ENCODE peak calls at places on chromosomes 12 and 14, in nine cellular contexts. Y is tibial nerve; C is CD8-positive, alpha-beta T cell; O is GM13977; K is fibroblast of mammary gland; N is retinal pigment epithelial cell; L is activated B cell treated with CpG ODN at 0.5 μM for 24 hours; X is fibroblast of lung; H is glutamatergic neuron. U is an unnamed sample.

GRCh38 chr12:54370218-54370730 is 6.0 kb upstream of the GPR84 start:
- DNase-seq in L (peak; percentile 38), C (no peak), X (peak; percentile 83), N (no peak), Y (peak; percentile 59), H (peak; percentile 89), K (peak; percentile 82), O (peak; percentile 80), U (peak; percentile 83)

GRCh38 chr12:89343127-89343526 is 9.2 kb downstream of the DUSP6 start:
- DNase-seq in C (no peak), X (peak; percentile 50), Y (peak; percentile 46), H (no peak), O (no peak), K (peak; percentile 48), L (no peak), N (no peak), U (no peak)

GRCh38 chr14:53516261-53516774 is 363.2 kb upstream of the DDHD1 start:
- DNase-seq in O (no peak), N (no peak), C (no peak), H (no peak), Y (no peak), K (peak; percentile 85), L (no peak), X (peak; percentile 87), U (no peak)

GRCh38 chr14:60353410-60353809 is 104.4 kb downstream of the PPM1A start:
- DNase-seq in L (no peak), H (no peak), C (no peak), O (no peak), K (no peak), Y (no peak), N (no peak), X (no peak), U (no peak)

GRCh38 chr12:29799591-29799990 is 15.8 kb upstream of the TMTC1 start:
- DNase-seq in N (no peak), Y (no peak), L (no peak), C (no peak), X (no peak), K (no peak), O (no peak), H (no peak), U (no peak)

GRCh38 chr12:33187409-33187808 is 252.2 kb downstream of the SYT10 start:
- DNase-seq in C (no peak), O (no peak), H (no peak), X (no peak), K (no peak), Y (no peak), N (no peak), L (no peak), U (no peak)

GRCh38 chr14:58477653-58478052 is 50.1 kb downstream of the KIAA0586 start:
- DNase-seq in X (no peak), K (no peak), O (no peak), C (no peak), H (no peak), Y (no peak), L (no peak), N (no peak), U (no peak)

GRCh38 chr14:55133416-55133815 is 4.4 kb downstream of the LGALS3 start:
- DNase-seq in H (no peak), K (peak; percentile 74), L (no peak), X (peak; percentile 68), O (no peak), Y (no peak), C (no peak), N (no peak), U (no peak)

GRCh38 chr14:65833256-65833880 is 420.8 kb downstream of the FUT8 start:
- DNase-seq in L (no peak), C (no peak), N (no peak), K (peak; percentile 8), H (no peak), O (no peak), Y (no peak), X (no peak), U (peak; percentile 36)

GRCh38 chr14:65835501-65835900 is 423.0 kb downstream of the FUT8 start:
- DNase-seq in O (no peak), K (no peak), C (no peak), Y (no peak), L (no peak), N (no peak), X (no peak), H (no peak), U (no peak)

GRCh38 chr14:65832431-65833253 is 420.1 kb downstream of the FUT8 start:
- DNase-seq in N (no peak), L (no peak), C (no peak), X (peak; percentile 12), O (no peak), Y (peak; percentile 21), H (no peak), K (peak; percentile 19), U (no peak)

GRCh38 chr14:65834051-65834450 is 421.5 kb downstream of the FUT8 start:
- DNase-seq in O (no peak), K (no peak), N (no peak), L (no peak), H (no peak), C (no peak), X (no peak), Y (no peak), U (no peak)

DNA sequence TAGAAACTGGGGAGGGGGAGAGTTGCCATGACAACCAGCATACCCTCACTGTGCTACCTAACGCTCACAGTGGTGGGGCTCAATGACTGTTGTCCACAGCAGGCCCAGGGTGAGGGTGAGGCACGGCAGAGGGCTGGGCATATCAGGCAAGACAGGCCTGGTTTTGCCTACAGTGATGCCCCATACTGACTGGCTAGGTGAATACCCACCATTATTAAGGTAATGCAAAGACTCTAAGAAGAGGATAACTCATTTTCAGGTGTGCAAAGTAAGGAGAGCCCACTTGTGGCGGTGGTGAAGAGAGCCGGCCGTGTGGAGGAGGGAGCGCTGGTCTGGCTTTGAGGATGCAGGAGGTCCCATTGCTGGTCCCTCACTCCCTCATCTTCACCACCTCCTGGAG is 422.3 kb downstream of the FUT8 start:
- DNase-seq in X (no peak), C (no peak), Y (no peak), N (no peak), H (no peak), K (no peak), L (no peak), O (no peak), U (no peak)
- TF ChIP-seq CTCF in X (no peak), C (no peak), Y (no peak), N (no peak), H (no peak), K (no peak), L (no peak), O (no peak), U (no peak)

GRCh38 chr12:108563804-108564151 is 1.4 kb downstream of the ISCU start:
- DNase-seq in X (no peak), N (no peak), H (no peak), K (no peak), Y (no peak), L (no peak), C (no peak), O (no peak), U (no peak)
- TF ChIP-seq CTCF in X (no peak), N (no peak), H (no peak), K (no peak), Y (no peak), L (no peak), C (no peak), O (no peak), U (peak; percentile 3)

GRCh38 chr12:100827901-100828520 is 33.4 kb downstream of the ANO4 start:
- DNase-seq in X (peak; percentile 61), Y (no peak), K (peak; percentile 60), C (no peak), L (no peak), O (peak; percentile 9), H (no peak), N (peak; percentile 8), U (no peak)
- TF ChIP-seq CTCF in X (peak; percentile 82), Y (peak; percentile 25), K (peak; percentile 95), C (no peak), L (no peak), O (peak; percentile 64), H (peak; percentile 83), N (peak; percentile 87), U (peak; percentile 59)

GRCh38 chr14:85131523-85131922 is 398.4 kb upstream of the FLRT2 start:
- DNase-seq in X (no peak), C (no peak), N (no peak), Y (no peak), O (no peak), K (no peak), H (no peak), L (no peak), U (no peak)
- TF ChIP-seq CTCF in X (no peak), C (no peak), N (peak; percentile 40), Y (no peak), O (no peak), K (no peak), H (no peak), L (no peak), U (no peak)

GRCh38 chr12:93982847-93983315 is 165.5 kb upstream of the PLXNC1 start:
- DNase-seq in O (no peak), N (peak; percentile 95), C (no peak), H (no peak), X (peak; percentile 85), Y (no peak), L (no peak), K (peak; percentile 82), U (no peak)
- TF ChIP-seq CTCF in O (no peak), N (no peak), C (no peak), H (no peak), X (no peak), Y (no peak), L (no peak), K (no peak), U (no peak)

DNA sequence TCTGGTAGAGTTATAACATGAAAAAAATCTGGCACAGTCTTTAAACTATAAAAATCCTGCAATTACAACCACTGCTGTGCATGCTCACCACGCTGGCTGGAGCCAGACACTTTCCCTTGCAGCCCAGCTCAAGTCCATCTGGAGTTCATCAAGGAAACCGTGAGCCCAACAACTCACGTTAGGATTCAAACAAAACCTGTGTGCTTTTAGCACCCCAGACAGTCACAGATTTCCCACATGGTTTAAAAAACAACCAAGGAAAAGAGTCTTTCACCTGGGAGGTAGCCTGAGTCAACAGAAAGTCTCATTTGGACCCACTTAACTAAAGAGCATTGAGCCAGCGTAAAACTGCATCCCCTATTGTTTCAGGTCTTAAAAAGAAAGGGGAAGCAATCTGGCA is 4.7 kb downstream of the LRIG3 start:
- DNase-seq in Y (no peak), H (peak; percentile 24), X (peak; percentile 75), C (no peak), L (no peak), O (no peak), K (peak; percentile 80), N (no peak), U (no peak)
- TF ChIP-seq CTCF in Y (no peak), H (no peak), X (no peak), C (no peak), L (no peak), O (no peak), K (no peak), N (no peak), U (no peak)

DNA sequence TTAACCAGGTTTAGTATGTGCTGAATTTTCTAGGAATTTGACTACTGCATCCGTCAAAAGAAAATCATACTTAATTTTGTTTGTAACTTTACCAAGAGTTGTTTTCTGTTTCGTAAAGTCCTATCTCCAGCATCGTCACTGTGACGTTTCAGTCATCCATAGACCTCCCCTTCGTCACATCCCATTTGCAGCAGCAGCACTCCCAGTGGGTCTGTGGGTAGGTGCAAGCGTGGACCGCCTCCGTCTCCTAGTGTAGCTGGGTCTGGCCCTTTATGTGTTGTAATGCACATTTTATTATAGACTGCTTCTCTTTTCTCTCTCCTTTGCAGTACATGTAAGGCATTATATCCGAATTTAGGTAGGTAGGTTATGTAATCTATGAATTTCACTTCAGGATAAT is 41.0 kb downstream of the EVL start:
- DNase-seq in L (no peak), C (peak; percentile 26), K (no peak), H (no peak), X (no peak), N (no peak), O (no peak), Y (no peak), U (no peak)
- TF ChIP-seq CTCF in L (no peak), C (peak; percentile 36), K (no peak), H (no peak), X (no peak), N (no peak), O (no peak), Y (no peak), U (no peak)

U was measured in mesothelial cell of epicardium.